ENCODE peak calls at places on chromosomes 12 and 14, in seven cellular contexts. One of them, this sample, is unnamed.
A peak's percentile ranks its signal among the peaks of the same experiment; 100 is the strongest.

GRCh38 chr14:52835122-52835903 is 43.9 kb upstream of the GNPNAT1 start:
- DNase-seq in activated naive CD4-positive, alpha-beta T cell: no peak
- DNase-seq in aorta: no peak
- DNase-seq in NCI-H748 treated with DMSO at 0.1 percent for 48 hours: peak; percentile 69
- DNase-seq in activated gamma-delta T cell: no peak
- DNase-seq in germinal center: no peak
- DNase-seq in retinal pigment epithelial cell: no peak
- DNase-seq in this sample: no peak

GRCh38 chr12:104280703-104281458 is 22.7 kb upstream of the EID3 start:
- DNase-seq in activated naive CD4-positive, alpha-beta T cell: no peak
- DNase-seq in aorta: no peak
- DNase-seq in NCI-H748 treated with DMSO at 0.1 percent for 48 hours: no peak
- DNase-seq in activated gamma-delta T cell: no peak
- DNase-seq in germinal center: no peak
- DNase-seq in retinal pigment epithelial cell: peak; percentile 66
- DNase-seq in this sample: no peak

GRCh38 chr14:84453541-84453940 is 1076.4 kb upstream of the FLRT2 start:
- DNase-seq in activated naive CD4-positive, alpha-beta T cell: no peak
- DNase-seq in aorta: no peak
- DNase-seq in NCI-H748 treated with DMSO at 0.1 percent for 48 hours: no peak
- DNase-seq in activated gamma-delta T cell: no peak
- DNase-seq in germinal center: no peak
- DNase-seq in retinal pigment epithelial cell: no peak
- DNase-seq in this sample: no peak

GRCh38 chr12:873954-874353 is 75.5 kb downstream of the RAD52 start:
- DNase-seq in activated naive CD4-positive, alpha-beta T cell: no peak
- DNase-seq in aorta: no peak
- DNase-seq in NCI-H748 treated with DMSO at 0.1 percent for 48 hours: no peak
- DNase-seq in activated gamma-delta T cell: no peak
- DNase-seq in germinal center: no peak
- DNase-seq in retinal pigment epithelial cell: no peak
- DNase-seq in this sample: no peak

GRCh38 chr12:111775205-111776193 is 8.8 kb downstream of the ALDH2 start:
- DNase-seq in activated naive CD4-positive, alpha-beta T cell: no peak
- DNase-seq in aorta: peak; percentile 81
- DNase-seq in NCI-H748 treated with DMSO at 0.1 percent for 48 hours: no peak
- DNase-seq in activated gamma-delta T cell: no peak
- DNase-seq in germinal center: peak; percentile 84
- DNase-seq in retinal pigment epithelial cell: no peak
- DNase-seq in this sample: peak; percentile 90

GRCh38 chr14:27315947-27316346 is 718.1 kb upstream of the NOVA1 start:
- DNase-seq in activated naive CD4-positive, alpha-beta T cell: no peak
- DNase-seq in aorta: no peak
- DNase-seq in NCI-H748 treated with DMSO at 0.1 percent for 48 hours: no peak
- DNase-seq in activated gamma-delta T cell: no peak
- DNase-seq in germinal center: no peak
- DNase-seq in retinal pigment epithelial cell: no peak
- DNase-seq in this sample: no peak

GRCh38 chr14:94119071-94119470 is 8.5 kb downstream of the IFI27 start:
- DNase-seq in activated naive CD4-positive, alpha-beta T cell: no peak
- DNase-seq in aorta: no peak
- DNase-seq in NCI-H748 treated with DMSO at 0.1 percent for 48 hours: no peak
- DNase-seq in activated gamma-delta T cell: no peak
- DNase-seq in germinal center: no peak
- DNase-seq in retinal pigment epithelial cell: no peak
- DNase-seq in this sample: no peak

GRCh38 chr12:114274131-114274530 is 131.8 kb downstream of the TBX5 start:
- DNase-seq in activated naive CD4-positive, alpha-beta T cell: no peak
- DNase-seq in aorta: no peak
- DNase-seq in NCI-H748 treated with DMSO at 0.1 percent for 48 hours: no peak
- DNase-seq in activated gamma-delta T cell: no peak
- DNase-seq in germinal center: no peak
- DNase-seq in retinal pigment epithelial cell: no peak
- DNase-seq in this sample: no peak

GRCh38 chr14:105968291-105968690 is 441.9 kb downstream of the TMEM121 start:
- DNase-seq in activated naive CD4-positive, alpha-beta T cell: no peak
- DNase-seq in aorta: no peak
- DNase-seq in NCI-H748 treated with DMSO at 0.1 percent for 48 hours: no peak
- DNase-seq in activated gamma-delta T cell: no peak
- DNase-seq in germinal center: no peak
- DNase-seq in retinal pigment epithelial cell: no peak
- DNase-seq in this sample: no peak

GRCh38 chr12:124796303-124796957 is 67.2 kb downstream of the SCARB1 start:
- DNase-seq in activated naive CD4-positive, alpha-beta T cell: no peak
- DNase-seq in aorta: no peak
- DNase-seq in NCI-H748 treated with DMSO at 0.1 percent for 48 hours: no peak
- DNase-seq in activated gamma-delta T cell: no peak
- DNase-seq in germinal center: no peak
- DNase-seq in retinal pigment epithelial cell: no peak
- DNase-seq in this sample: no peak

GRCh38 chr12:85920324-85920947 is 46.3 kb downstream of the NTS start:
- DNase-seq in activated naive CD4-positive, alpha-beta T cell: no peak
- DNase-seq in aorta: no peak
- DNase-seq in NCI-H748 treated with DMSO at 0.1 percent for 48 hours: peak; percentile 47
- DNase-seq in activated gamma-delta T cell: no peak
- DNase-seq in germinal center: no peak
- DNase-seq in retinal pigment epithelial cell: no peak
- DNase-seq in this sample: no peak

GRCh38 chr12:237026-237815 is 23.3 kb upstream of the SLC6A12 start:
- DNase-seq in activated naive CD4-positive, alpha-beta T cell: no peak
- DNase-seq in aorta: no peak
- DNase-seq in NCI-H748 treated with DMSO at 0.1 percent for 48 hours: no peak
- DNase-seq in activated gamma-delta T cell: no peak
- DNase-seq in germinal center: no peak
- DNase-seq in retinal pigment epithelial cell: no peak
- DNase-seq in this sample: peak; percentile 21

GRCh38 chr12:103841690-103842584 is 903 bp upstream of the NT5DC3 start:
- DNase-seq in activated naive CD4-positive, alpha-beta T cell: peak; percentile 14
- DNase-seq in aorta: peak; percentile 82
- DNase-seq in NCI-H748 treated with DMSO at 0.1 percent for 48 hours: peak; percentile 71
- DNase-seq in activated gamma-delta T cell: peak; percentile 13
- DNase-seq in germinal center: peak; percentile 9
- DNase-seq in retinal pigment epithelial cell: no peak
- DNase-seq in this sample: no peak

GRCh38 chr14:95408731-95409471 is 89.2 kb upstream of the CLMN start:
- DNase-seq in activated naive CD4-positive, alpha-beta T cell: no peak
- DNase-seq in aorta: peak; percentile 82
- DNase-seq in NCI-H748 treated with DMSO at 0.1 percent for 48 hours: no peak
- DNase-seq in activated gamma-delta T cell: no peak
- DNase-seq in germinal center: no peak
- DNase-seq in retinal pigment epithelial cell: no peak
- DNase-seq in this sample: no peak

GRCh38 chr14:55115861-55116245 is 13.2 kb upstream of the LGALS3 start:
- DNase-seq in activated naive CD4-positive, alpha-beta T cell: no peak
- DNase-seq in aorta: no peak
- DNase-seq in NCI-H748 treated with DMSO at 0.1 percent for 48 hours: no peak
- DNase-seq in activated gamma-delta T cell: no peak
- DNase-seq in germinal center: no peak
- DNase-seq in retinal pigment epithelial cell: no peak
- DNase-seq in this sample: no peak

GRCh38 chr14:37147310-37147875 is 25.0 kb downstream of the SLC25A21 start:
- DNase-seq in activated naive CD4-positive, alpha-beta T cell: no peak
- DNase-seq in aorta: no peak
- DNase-seq in NCI-H748 treated with DMSO at 0.1 percent for 48 hours: no peak
- DNase-seq in activated gamma-delta T cell: no peak
- DNase-seq in germinal center: no peak
- DNase-seq in retinal pigment epithelial cell: no peak
- DNase-seq in this sample: no peak

GRCh38 chr12:87784350-87784749 is 244.9 kb downstream of the C12orf50 start:
- DNase-seq in activated naive CD4-positive, alpha-beta T cell: no peak
- DNase-seq in aorta: no peak
- DNase-seq in NCI-H748 treated with DMSO at 0.1 percent for 48 hours: no peak
- DNase-seq in activated gamma-delta T cell: no peak
- DNase-seq in germinal center: no peak
- DNase-seq in retinal pigment epithelial cell: no peak
- DNase-seq in this sample: no peak

GRCh38 chr14:70856851-70857498 is 47.7 kb upstream of the MAP3K9 start:
- DNase-seq in activated naive CD4-positive, alpha-beta T cell: no peak
- DNase-seq in aorta: no peak
- DNase-seq in NCI-H748 treated with DMSO at 0.1 percent for 48 hours: no peak
- DNase-seq in activated gamma-delta T cell: no peak
- DNase-seq in germinal center: no peak
- DNase-seq in retinal pigment epithelial cell: no peak
- DNase-seq in this sample: no peak

GRCh38 chr12:50507474-50507838 is 2.7 kb downstream of the DIP2B start:
- DNase-seq in activated naive CD4-positive, alpha-beta T cell: no peak
- DNase-seq in aorta: no peak
- DNase-seq in NCI-H748 treated with DMSO at 0.1 percent for 48 hours: no peak
- DNase-seq in activated gamma-delta T cell: no peak
- DNase-seq in germinal center: no peak
- DNase-seq in retinal pigment epithelial cell: no peak
- DNase-seq in this sample: no peak

This sample was measured in B cell.